ENCODE peak calls at places on chromosome 11, in four cellular contexts. I, K, B and Q are unnamed samples.

GRCh38 chr11:14620027-14620511 is 23.5 kb upstream of the PDE3B start:
- DNase-seq in I (peak; percentile 93), K (no peak), B (no peak), Q (no peak)

GRCh38 chr11:106424111-106424510 is 346.6 kb downstream of the AASDHPPT start:
- DNase-seq in I (no peak), K (no peak), B (no peak), Q (no peak)

GRCh38 chr11:114243461-114244372 is 52.5 kb upstream of the NNMT start:
- DNase-seq in B (no peak), K (peak; percentile 36), I (no peak), Q (no peak)

GRCh38 chr11:78354741-78355705 is 62.6 kb downstream of the GAB2 start:
- DNase-seq in I (no peak), K (no peak), B (no peak), Q (peak; percentile 19)

GRCh38 chr11:101618691-101619090 is 34.9 kb upstream of the TRPC6 start:
- DNase-seq in K (no peak), I (no peak), B (no peak), Q (no peak)

GRCh38 chr11:662689-663274 is 25.7 kb downstream of the DRD4 start:
- DNase-seq in K (peak; percentile 63), I (peak; percentile 39), B (no peak), Q (peak; percentile 70)

GRCh38 chr11:119380160-119380815 is 1.2 kb downstream of the USP2 start:
- DNase-seq in K (no peak), B (no peak), I (peak; percentile 51), Q (no peak)

GRCh38 chr11:134439181-134439580 is 27.1 kb upstream of the B3GAT1 start:
- DNase-seq in I (no peak), K (no peak), B (no peak), Q (no peak)

GRCh38 chr11:113178671-113179070 is 135.7 kb upstream of the TTC12 start:
- DNase-seq in K (no peak), B (no peak), I (no peak), Q (no peak)

GRCh38 chr11:12284321-12285050 is 92.9 kb upstream of the PARVA start:
- DNase-seq in B (no peak), I (no peak), K (no peak), Q (no peak)

GRCh38 chr11:12386309-12386708 is 8.9 kb downstream of the PARVA start:
- DNase-seq in I (no peak), K (no peak), B (no peak), Q (no peak)

GRCh38 chr11:20256925-20257324 is 96.7 kb upstream of the DBX1 start:
- DNase-seq in I (no peak), K (no peak), B (no peak), Q (no peak)

GRCh38 chr11:77512092-77512491 is 38.2 kb upstream of the PAK1 start:
- DNase-seq in I (no peak), B (no peak), K (no peak), Q (no peak)

GRCh38 chr11:125071408-125071807 is 8.3 kb downstream of the SLC37A2 start:
- DNase-seq in B (no peak), K (no peak), I (no peak), Q (no peak)

GRCh38 chr11:33724644-33725035 is 11.6 kb downstream of the CD59 start:
- DNase-seq in B (no peak), K (no peak), I (no peak), Q (no peak)

GRCh38 chr11:67302571-67303131 is 679 bp upstream of the SSH3 start:
- DNase-seq in K (no peak), I (no peak), B (no peak), Q (no peak)

GRCh38 chr11:58133329-58134076 is 8.2 kb upstream of the OR9I1 start:
- DNase-seq in I (no peak), B (no peak), K (no peak), Q (no peak)

GRCh38 chr11:74449369-74449931 is 17.9 kb downstream of the KCNE3 start:
- DNase-seq in K (peak; percentile 50), B (peak; percentile 28), I (peak; percentile 52), Q (peak; percentile 69)

GRCh38 chr11:114151631-114152030 is 92.1 kb downstream of the ZBTB16 start:
- DNase-seq in B (no peak), K (no peak), I (no peak), Q (no peak)

GRCh38 chr11:17014774-17015638 is 792 bp upstream of the PLEKHA7 start:
- DNase-seq in K (peak; percentile 22), B (no peak), I (peak; percentile 65), Q (peak; percentile 63)

GRCh38 chr11:70521475-70522260 is 123.3 kb downstream of the CTTN start:
- DNase-seq in B (no peak), K (no peak), I (no peak), Q (no peak)

GRCh38 chr11:58928691-58929090 is 10.6 kb upstream of the GLYATL1 start:
- DNase-seq in I (no peak), B (no peak), K (no peak), Q (no peak)

GRCh38 chr11:100004541-100004940 is 682.5 kb upstream of the ARHGAP42 start:
- DNase-seq in B (no peak), K (no peak), I (no peak), Q (no peak)

GRCh38 chr11:85313741-85314140 is 313.4 kb downstream of the DLG2 start:
- DNase-seq in B (no peak), K (no peak), I (no peak), Q (no peak)

GRCh38 chr11:85318573-85318972 is 308.6 kb downstream of the DLG2 start:
- DNase-seq in I (no peak), B (no peak), K (no peak), Q (no peak)

GRCh38 chr11:85316967-85317366 is 310.2 kb downstream of the DLG2 start:
- DNase-seq in B (peak; percentile 72), I (no peak), K (no peak), Q (no peak)
- TF ChIP-seq TARDBP in B (no peak), I (no peak), K (no peak), Q (no peak)

DNA sequence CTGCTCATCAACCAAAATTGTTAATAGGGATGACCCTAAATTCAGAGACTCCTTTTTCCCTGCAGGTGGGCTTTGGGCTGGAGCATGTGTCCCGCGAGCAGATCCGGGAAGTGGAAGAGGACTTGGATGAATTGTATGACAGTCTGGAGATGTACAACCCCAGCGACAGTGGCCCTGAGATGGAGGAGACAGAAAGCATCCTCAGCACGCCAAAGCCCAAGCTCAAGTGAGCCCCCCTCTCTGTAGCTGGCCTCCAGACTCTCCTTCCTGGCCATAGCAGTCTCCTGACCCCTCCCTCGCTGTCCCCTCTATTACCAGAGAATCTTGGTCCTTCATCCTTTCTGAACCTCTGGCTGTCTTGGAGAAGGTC is 47.9 kb upstream of the RAB1B start:
- DNase-seq in B (no peak), K (no peak), I (no peak), Q (no peak)
- TF ChIP-seq TARDBP in B (no peak), K (no peak), I (no peak), Q (no peak)

GRCh38 chr11:1779034-1779805 is 15.5 kb upstream of the CTSD start:
- DNase-seq in K (no peak), I (no peak), B (no peak), Q (no peak)

GRCh38 chr11:1781593-1781975 is 17.9 kb upstream of the CTSD start:
- DNase-seq in B (no peak), I (no peak), K (no peak), Q (no peak)

GRCh38 chr11:1779806-1780699 is 16.3 kb upstream of the CTSD start:
- DNase-seq in K (no peak), I (no peak), B (no peak), Q (no peak)

GRCh38 chr11:1782026-1782696 is 18.4 kb upstream of the CTSD start:
- DNase-seq in I (no peak), B (no peak), K (no peak), Q (no peak)

GRCh38 chr11:1780700-1781592 is 17.2 kb upstream of the CTSD start:
- DNase-seq in I (no peak), K (no peak), B (no peak), Q (no peak)
- TF ChIP-seq TARDBP in I (no peak), K (no peak), B (no peak), Q (no peak)

GRCh38 chr11:131682373-131683015 is 312.1 kb downstream of the NTM start:
- DNase-seq in I (no peak), B (no peak), K (no peak), Q (no peak)
- TF ChIP-seq TARDBP in I (no peak), B (no peak), K (no peak), Q (no peak)

DNA sequence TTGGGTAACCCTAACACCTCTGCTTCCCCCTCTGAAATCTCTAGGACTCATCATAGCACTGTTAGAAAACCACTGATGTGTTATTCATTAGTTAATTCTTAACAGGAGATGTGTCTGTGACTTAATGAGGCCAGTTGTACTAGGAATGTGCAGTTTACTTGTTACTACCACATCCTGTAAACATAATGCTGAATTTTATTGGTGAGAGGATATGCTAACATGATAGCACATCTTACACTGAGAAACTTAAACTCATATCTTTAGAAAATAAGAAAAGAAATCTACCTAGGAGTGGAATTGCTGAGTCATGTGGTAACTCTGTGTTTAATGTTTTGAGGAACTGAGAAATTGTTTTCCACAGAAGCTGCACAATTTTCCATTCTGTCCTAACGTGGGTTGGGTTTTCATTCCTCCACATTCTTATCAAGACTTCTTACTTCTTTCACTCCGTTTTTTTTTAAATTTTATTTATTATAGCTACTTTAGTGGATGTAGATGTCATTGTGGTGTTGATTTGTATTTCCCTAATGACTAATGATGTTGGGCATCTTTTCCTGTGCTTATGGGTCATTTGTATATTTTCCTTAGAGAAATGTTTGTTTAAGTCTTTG is 33.7 kb downstream of the RNF121 start:
- DNase-seq in K (no peak), B (peak; percentile 53), I (no peak), Q (no peak)
- TF ChIP-seq TARDBP in K (no peak), B (no peak), I (no peak), Q (no peak)

DNA sequence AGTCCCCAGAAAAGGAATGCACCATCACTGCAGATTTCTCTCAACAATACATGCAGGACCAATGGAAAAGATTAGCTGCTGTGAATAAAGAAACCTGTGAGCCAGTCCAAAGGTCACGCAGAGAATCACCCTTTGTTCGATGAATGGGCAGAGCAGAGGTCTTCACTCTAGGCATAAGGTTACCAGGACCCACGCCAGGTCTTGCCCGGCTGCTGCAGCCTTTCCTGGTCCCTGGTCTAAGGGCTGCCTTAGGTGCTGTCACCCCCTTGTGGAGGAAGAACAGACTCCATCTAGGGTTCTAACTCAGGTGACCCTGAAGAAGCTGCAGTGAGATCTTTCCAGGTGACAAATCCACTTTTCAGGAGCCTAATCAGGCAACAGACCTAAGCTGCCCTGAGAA is 29.0 kb upstream of the NAP1L4 start:
- DNase-seq in K (peak; percentile 62), I (peak; percentile 88), B (no peak), Q (peak; percentile 53)
- TF ChIP-seq TARDBP in K (no peak), I (no peak), B (no peak), Q (no peak)

DNA sequence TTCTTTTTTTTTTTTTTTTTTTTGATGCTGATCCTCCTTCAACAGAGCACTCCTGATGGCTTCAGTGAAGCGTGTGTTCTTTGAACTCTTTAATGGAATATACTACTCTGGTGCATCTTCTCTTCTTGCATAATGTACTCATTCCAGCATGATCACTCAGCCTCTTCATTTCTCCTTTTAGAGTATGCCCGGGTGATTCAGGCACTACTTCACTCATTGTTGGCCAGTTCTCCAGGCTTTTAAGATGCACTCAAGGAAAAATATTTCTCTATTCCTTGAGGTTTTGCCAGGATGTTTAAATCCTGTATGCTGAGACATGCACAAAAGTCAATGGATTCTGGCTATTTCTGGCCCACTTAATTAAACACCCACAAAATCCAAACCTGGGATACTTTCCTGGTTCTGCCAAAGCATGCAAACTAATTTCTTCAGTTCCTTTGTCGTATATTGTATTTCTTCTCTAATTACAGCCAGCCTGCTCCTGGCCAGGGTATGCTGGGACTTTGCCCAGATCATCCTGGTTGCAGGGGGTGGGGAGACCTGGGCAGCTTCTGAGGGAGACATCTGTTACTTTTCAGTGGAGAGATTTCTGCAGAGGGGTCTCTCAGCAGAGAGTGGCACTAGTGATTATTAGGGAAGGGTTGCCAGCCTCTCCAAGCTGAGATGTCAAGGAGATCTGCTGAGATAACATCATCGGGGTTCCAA is 257.7 kb upstream of the LUZP2 start:
- DNase-seq in K (no peak), I (no peak), B (no peak), Q (no peak)
- TF ChIP-seq TARDBP in K (no peak), I (no peak), B (no peak), Q (no peak)